ENCODE peak calls at places on chromosome 15, in six cellular contexts. C is H1, J is GM12878, L is HCT116, Y is K562, T is HepG2. W is an unnamed sample.

GRCh38 chr15:35293353-35294130 is 208.4 kb upstream of the NANOGP8 start:
- DNase-seq in C (no peak), J (no peak), L (peak), Y (peak), T (peak), W (peak)

GRCh38 chr15:50906954-50907865 is 1.3 kb upstream of the AP4E1 start:
- DNase-seq in C (no peak), J (peak), L (no peak), Y (peak), T (peak), W (no peak)

GRCh38 chr15:92533298-92533697 is 122.3 kb downstream of the FAM174B start:
- DNase-seq in C (no peak), J (no peak), L (no peak), Y (no peak), T (no peak), W (no peak)

GRCh38 chr15:30990036-30990435 is 1.4 kb downstream of the MTMR10 start:
- DNase-seq in C (no peak), J (no peak), L (no peak), Y (no peak), T (peak), W (no peak)

GRCh38 chr15:84878504-84878903 is 6.0 kb upstream of the SLC28A1 start:
- DNase-seq in C (peak), J (no peak), L (peak), Y (peak), T (peak), W (peak)

GRCh38 chr15:89778861-89779260 is 2.7 kb downstream of the MESP2 start:
- DNase-seq in C (no peak), J (no peak), L (no peak), Y (no peak), T (no peak), W (no peak)

GRCh38 chr15:100330221-100330620 is 11.6 kb downstream of the ADAMTS17 start:
- DNase-seq in C (no peak), J (no peak), L (no peak), Y (no peak), T (no peak), W (no peak)

GRCh38 chr15:29774900-29775299 is 47.4 kb downstream of the TJP1 start:
- DNase-seq in C (no peak), J (no peak), L (peak), Y (no peak), T (peak), W (no peak)

GRCh38 chr15:77506311-77507150 is 85.8 kb downstream of the HMG20A start:
- DNase-seq in C (no peak), J (no peak), L (no peak), Y (no peak), T (no peak), W (no peak)

GRCh38 chr15:67809441-67809840 is 15.9 kb upstream of the SKOR1 start:
- DNase-seq in C (no peak), J (no peak), L (no peak), Y (no peak), T (no peak), W (no peak)

GRCh38 chr15:90497912-90498311 is 31.8 kb upstream of the CRTC3 start:
- DNase-seq in C (no peak), J (no peak), L (no peak), Y (no peak), T (no peak), W (no peak)

GRCh38 chr15:77487479-77487861 is 66.8 kb downstream of the HMG20A start:
- DNase-seq in C (no peak), J (no peak), L (no peak), Y (no peak), T (no peak), W (no peak)

GRCh38 chr15:100111103-100112060 is 230.4 kb downstream of the ADAMTS17 start:
- DNase-seq in C (no peak), J (no peak), L (peak), Y (peak), T (peak), W (no peak)

GRCh38 chr15:98721166-98721565 is 72.8 kb downstream of the IGF1R start:
- DNase-seq in C (no peak), J (no peak), L (no peak), Y (no peak), T (no peak), W (no peak)

GRCh38 chr15:83282859-83283812 is 1.3 kb downstream of the BNC1 start:
- DNase-seq in C (no peak), J (no peak), L (no peak), Y (no peak), T (no peak), W (no peak)

DNA sequence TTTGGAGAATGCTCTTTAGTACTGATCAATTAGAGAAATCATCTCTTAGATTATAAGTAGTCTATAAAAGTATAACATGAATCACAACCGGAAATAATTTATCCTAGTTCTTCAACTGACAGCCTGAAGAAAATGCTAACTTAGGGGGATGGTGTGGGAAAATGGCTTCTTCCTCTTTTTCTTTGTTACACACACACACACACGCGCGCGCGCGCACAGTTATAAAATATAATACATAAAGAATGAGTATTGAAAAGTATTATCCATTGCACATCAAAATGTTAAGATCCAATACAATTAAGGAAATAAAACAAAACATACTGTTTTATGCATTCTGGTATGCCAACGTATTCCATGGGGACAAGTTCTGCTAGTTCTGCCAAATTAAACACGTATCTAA is 11.3 kb upstream of the GTF2A2 start:
- DNase-seq in C (no peak), J (no peak), L (no peak), Y (no peak), T (no peak), W (no peak)
- TF ChIP-seq ZNF274 in C (no peak), J (no peak), L (no peak), Y (no peak), T (no peak), W (no peak)

GRCh38 chr15:38671675-38672141 is 107.1 kb upstream of the RASGRP1 start:
- DNase-seq in C (no peak), J (peak), L (no peak), Y (no peak), T (no peak), W (no peak)
- TF ChIP-seq ZNF274 in C (no peak), J (no peak), L (no peak), Y (no peak), T (no peak), W (no peak)

DNA sequence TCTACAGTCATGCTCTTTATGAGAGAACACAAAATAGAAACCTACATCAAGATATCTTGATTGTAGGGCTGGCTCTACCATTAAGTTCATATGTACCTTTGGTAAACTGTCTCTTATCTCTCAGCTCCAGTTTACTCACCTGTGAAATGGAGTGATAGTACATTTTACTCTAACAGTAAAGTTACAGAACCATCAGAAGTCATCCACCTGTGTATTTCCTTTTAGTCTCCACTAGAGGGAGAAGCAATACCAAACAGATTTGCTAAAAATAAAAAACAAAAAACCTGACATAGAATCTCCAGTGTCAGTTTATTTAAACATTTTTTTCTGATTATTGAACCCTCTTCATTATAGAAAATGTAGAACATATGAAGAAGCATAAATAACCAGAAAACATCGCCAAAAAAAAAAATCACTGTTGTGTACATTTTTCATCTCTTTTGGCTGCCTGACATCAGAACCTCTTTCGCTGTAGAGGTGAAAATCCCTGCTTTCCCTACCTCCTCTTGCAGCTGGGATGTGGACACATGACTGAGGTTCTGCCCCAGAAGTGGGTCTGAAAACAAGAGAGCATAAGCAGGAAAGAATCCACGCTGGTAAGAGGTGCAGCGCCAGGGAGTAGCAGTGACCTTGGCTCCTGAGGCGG is 48.7 kb upstream of the WDR72 start:
- DNase-seq in C (no peak), J (no peak), L (no peak), Y (peak), T (peak), W (no peak)
- TF ChIP-seq ZNF274 in C (no peak), J (no peak), L (no peak), Y (no peak), T (no peak), W (no peak)

GRCh38 chr15:59931642-59932296 is 72.3 kb upstream of the FOXB1 start:
- DNase-seq in C (no peak), J (no peak), L (no peak), Y (no peak), T (no peak), W (no peak)

GRCh38 chr15:59933607-59934006 is 70.5 kb upstream of the FOXB1 start:
- DNase-seq in C (no peak), J (no peak), L (no peak), Y (no peak), T (no peak), W (no peak)
- TF ChIP-seq ZNF274 in C (no peak), J (no peak), L (no peak), Y (no peak), T (no peak), W (no peak)